ENCODE peak calls at places on chromosomes 5 and 9, in five cellular contexts. N, Z, E, M and W are unnamed samples.
A peak's percentile ranks its signal among the peaks of the same experiment; 100 is the strongest.

GRCh38 chr5:128349044-128349629 is 188.9 kb downstream of the FBN2 start:
- DNase-seq in N (no peak), Z (no peak), E (no peak), M (peak; percentile 85), W (no peak)

GRCh38 chr5:132662925-132663770 is 5.2 kb downstream of the IL13 start:
- DNase-seq in N (peak; percentile 57), Z (no peak), E (peak; percentile 40), M (no peak), W (no peak)

GRCh38 chr9:5551771-5552170 is 41.4 kb downstream of the PDCD1LG2 start:
- DNase-seq in N (no peak), Z (no peak), E (no peak), M (no peak), W (no peak)

GRCh38 chr9:113542741-113543140 is 79.2 kb downstream of the RGS3 start:
- DNase-seq in N (no peak), Z (no peak), E (no peak), M (no peak), W (no peak)

GRCh38 chr9:4290427-4290837 is 9.4 kb downstream of the GLIS3 start:
- DNase-seq in N (no peak), Z (no peak), E (no peak), M (no peak), W (no peak)

GRCh38 chr5:128036961-128037360 is 46.6 kb upstream of the SLC12A2 start:
- DNase-seq in N (peak; percentile 4), Z (no peak), E (no peak), M (no peak), W (peak; percentile 30)

GRCh38 chr5:122576266-122577016 is 198.4 kb upstream of the SNX2 start:
- DNase-seq in N (no peak), Z (no peak), E (no peak), M (no peak), W (peak; percentile 44)

GRCh38 chr9:107249131-107249533 is 33.9 kb upstream of the RAD23B start:
- DNase-seq in N (no peak), Z (no peak), E (no peak), M (no peak), W (no peak)

GRCh38 chr5:161925960-161926359 is 78.0 kb downstream of the GABRA1 start:
- DNase-seq in N (no peak), Z (no peak), E (no peak), M (no peak), W (no peak)

GRCh38 chr5:83683836-83684235 is 36.8 kb downstream of the HAPLN1 start:
- DNase-seq in N (no peak), Z (no peak), E (no peak), M (no peak), W (no peak)

GRCh38 chr5:59296317-59297264 is 596.9 kb downstream of the PDE4D start:
- DNase-seq in N (no peak), Z (no peak), E (no peak), M (no peak), W (peak; percentile 52)

GRCh38 chr9:4614627-4615026 is 47.5 kb upstream of the PLPP6 start:
- DNase-seq in N (no peak), Z (no peak), E (no peak), M (no peak), W (no peak)

GRCh38 chr5:141172381-141173204 is at the start of gene PCDHB7:
- DNase-seq in N (peak; percentile 45), Z (no peak), E (no peak), M (no peak), W (peak; percentile 25)

GRCh38 chr5:157533011-157533481 is 42.5 kb downstream of the ADAM19 start:
- DNase-seq in N (no peak), Z (no peak), E (no peak), M (no peak), W (no peak)

GRCh38 chr5:180631549-180632392 is 17.6 kb downstream of the FLT4 start:
- DNase-seq in N (no peak), Z (no peak), E (no peak), M (no peak), W (no peak)

GRCh38 chr5:178297751-178298150 is 65.1 kb upstream of the PHYKPL start:
- DNase-seq in N (no peak), Z (no peak), E (no peak), M (no peak), W (no peak)

GRCh38 chr5:1246711-1247431 is 21.7 kb downstream of the SLC6A18 start:
- DNase-seq in N (no peak), Z (peak; percentile 23), E (no peak), M (peak; percentile 57), W (peak; percentile 4)

GRCh38 chr5:174190073-174190675 is 144.7 kb downstream of the NSG2 start:
- DNase-seq in N (no peak), Z (no peak), E (no peak), M (no peak), W (no peak)

GRCh38 chr9:37486616-37487544 is 1.1 kb downstream of the POLR1E start:
- DNase-seq in N (peak; percentile 23), Z (peak; percentile 43), E (no peak), M (no peak), W (peak; percentile 98)

GRCh38 chr9:126421567-126422428 is 95.2 kb downstream of the MVB12B start:
- DNase-seq in N (no peak), Z (no peak), E (no peak), M (no peak), W (no peak)

GRCh38 chr9:5577225-5577624 is 51.7 kb upstream of the RIC1 start:
- DNase-seq in N (no peak), Z (no peak), E (no peak), M (no peak), W (no peak)

GRCh38 chr5:115549154-115549553 is 4.6 kb upstream of the FEM1C start:
- DNase-seq in N (peak; percentile 27), Z (no peak), E (no peak), M (no peak), W (no peak)

GRCh38 chr9:87557996-87558395 is 60.3 kb downstream of the DAPK1 start:
- DNase-seq in N (peak; percentile 73), Z (peak; percentile 32), E (no peak), M (no peak), W (peak; percentile 77)

GRCh38 chr9:132516911-132517310 is 65.5 kb upstream of the BARHL1 start:
- DNase-seq in N (no peak), Z (no peak), E (no peak), M (no peak), W (no peak)

GRCh38 chr9:135718616-135719015 is 16.6 kb downstream of the KCNT1 start:
- DNase-seq in N (no peak), Z (no peak), E (no peak), M (no peak), W (no peak)

GRCh38 chr5:157729858-157730257 is 1.4 kb upstream of the THG1L start:
- DNase-seq in N (no peak), Z (no peak), E (no peak), M (no peak), W (no peak)

GRCh38 chr9:117073539-117074336 is 341.1 kb downstream of the ASTN2 start:
- DNase-seq in N (peak; percentile 48), Z (no peak), E (no peak), M (no peak), W (no peak)

GRCh38 chr9:76161546-76161945 is 232.7 kb downstream of the RFK start:
- DNase-seq in N (peak; percentile 22), Z (no peak), E (no peak), M (no peak), W (peak; percentile 92)

GRCh38 chr9:100063185-100063584 is 35.6 kb downstream of the ERP44 start:
- DNase-seq in N (no peak), Z (no peak), E (no peak), M (no peak), W (no peak)

GRCh38 chr9:133855802-133856592 is 117.8 kb upstream of the SARDH start:
- DNase-seq in N (no peak), Z (no peak), E (no peak), M (peak; percentile 87), W (peak; percentile 14)

GRCh38 chr9:91500509-91501011 is 76.9 kb upstream of the NFIL3 start:
- DNase-seq in N (no peak), Z (no peak), E (no peak), M (no peak), W (peak; percentile 89)

GRCh38 chr9:135070198-135070951 is 17.1 kb upstream of the OLFM1 start:
- DNase-seq in N (no peak), Z (no peak), E (no peak), M (no peak), W (no peak)

GRCh38 chr5:2579126-2579525 is 172.4 kb downstream of the IRX2 start:
- DNase-seq in N (no peak), Z (no peak), E (no peak), M (no peak), W (no peak)

GRCh38 chr5:149333711-149334443 is 11.4 kb upstream of the GRPEL2 start:
- DNase-seq in N (no peak), Z (no peak), E (no peak), M (no peak), W (no peak)

GRCh38 chr9:113776194-113776593 is 99.9 kb upstream of the ZNF618 start:
- DNase-seq in N (no peak), Z (no peak), E (no peak), M (no peak), W (no peak)

GRCh38 chr5:400282-401215 is 42.4 kb upstream of the EXOC3 start:
- DNase-seq in N (no peak), Z (no peak), E (no peak), M (peak; percentile 13), W (peak; percentile 84)

GRCh38 chr5:64796301-64796700 is 27.6 kb downstream of the CWC27 start:
- DNase-seq in N (no peak), Z (no peak), E (no peak), M (no peak), W (no peak)

GRCh38 chr5:140322751-140323731 is 20.1 kb upstream of the PFDN1 start:
- DNase-seq in N (no peak), Z (peak; percentile 34), E (no peak), M (no peak), W (peak; percentile 90)

GRCh38 chr5:65190328-65191053 is 291.2 kb downstream of the ADAMTS6 start:
- DNase-seq in N (no peak), Z (no peak), E (no peak), M (no peak), W (peak; percentile 98)

GRCh38 chr5:68482199-68482598 is 266.6 kb downstream of the PIK3R1 start:
- DNase-seq in N (no peak), Z (no peak), E (no peak), M (no peak), W (no peak)